ENCODE peak calls at places on chromosome 16, in ten cellular contexts. One of them, this sample, is unnamed.

GRCh38 chr16:62283-62682 is 8.7 kb downstream of the SNRNP25 start:
- DNase-seq in neural progenitor cell: no peak
- DNase-seq in BE2C: no peak
- DNase-seq in IMR-90: no peak
- DNase-seq in cardiac muscle cell: no peak
- DNase-seq in heart right ventricle: no peak
- DNase-seq in CD8-positive, alpha-beta T cell: no peak
- DNase-seq in colonic mucosa: no peak
- DNase-seq in lower leg skin: no peak
- DNase-seq in esophagus muscularis mucosa: no peak
- DNase-seq in this sample: no peak

GRCh38 chr16:85394511-85395206 is 218.5 kb upstream of the GSE1 start:
- DNase-seq in neural progenitor cell: no peak
- DNase-seq in IMR-90: no peak
- DNase-seq in BE2C: peak
- DNase-seq in CD8-positive, alpha-beta T cell: no peak
- DNase-seq in heart right ventricle: no peak
- DNase-seq in esophagus muscularis mucosa: no peak
- DNase-seq in cardiac muscle cell: no peak
- DNase-seq in lower leg skin: peak
- DNase-seq in colonic mucosa: peak
- DNase-seq in this sample: no peak

GRCh38 chr16:85169333-85170065 is 57.2 kb upstream of the CIBAR2 start:
- DNase-seq in lower leg skin: no peak
- DNase-seq in colonic mucosa: no peak
- DNase-seq in heart right ventricle: no peak
- DNase-seq in BE2C: peak
- DNase-seq in esophagus muscularis mucosa: no peak
- DNase-seq in CD8-positive, alpha-beta T cell: no peak
- DNase-seq in neural progenitor cell: peak
- DNase-seq in cardiac muscle cell: peak
- DNase-seq in IMR-90: no peak
- DNase-seq in this sample: peak

GRCh38 chr16:85819245-85819644 is 19.8 kb downstream of the COX4I1 start:
- DNase-seq in CD8-positive, alpha-beta T cell: peak
- DNase-seq in colonic mucosa: peak
- DNase-seq in lower leg skin: peak
- DNase-seq in heart right ventricle: peak
- DNase-seq in neural progenitor cell: peak
- DNase-seq in BE2C: peak
- DNase-seq in IMR-90: peak
- DNase-seq in cardiac muscle cell: peak
- DNase-seq in esophagus muscularis mucosa: no peak
- DNase-seq in this sample: peak

GRCh38 chr16:82855471-82855870 is 228.7 kb downstream of the CDH13 start:
- DNase-seq in lower leg skin: no peak
- DNase-seq in BE2C: no peak
- DNase-seq in CD8-positive, alpha-beta T cell: no peak
- DNase-seq in neural progenitor cell: no peak
- DNase-seq in cardiac muscle cell: no peak
- DNase-seq in IMR-90: no peak
- DNase-seq in colonic mucosa: no peak
- DNase-seq in heart right ventricle: no peak
- DNase-seq in esophagus muscularis mucosa: no peak
- DNase-seq in this sample: no peak

GRCh38 chr16:70689970-70690905 is 4.4 kb upstream of the MTSS2 start:
- DNase-seq in IMR-90: no peak
- DNase-seq in cardiac muscle cell: no peak
- DNase-seq in neural progenitor cell: no peak
- DNase-seq in colonic mucosa: peak
- DNase-seq in heart right ventricle: no peak
- DNase-seq in BE2C: no peak
- DNase-seq in esophagus muscularis mucosa: no peak
- DNase-seq in CD8-positive, alpha-beta T cell: no peak
- DNase-seq in lower leg skin: no peak
- DNase-seq in this sample: no peak

GRCh38 chr16:73329363-73330306 is 281.7 kb upstream of the ZFHX3 start:
- DNase-seq in colonic mucosa: peak
- DNase-seq in heart right ventricle: no peak
- DNase-seq in neural progenitor cell: peak
- DNase-seq in BE2C: peak
- DNase-seq in cardiac muscle cell: no peak
- DNase-seq in lower leg skin: peak
- DNase-seq in CD8-positive, alpha-beta T cell: no peak
- DNase-seq in esophagus muscularis mucosa: no peak
- DNase-seq in IMR-90: no peak
- DNase-seq in this sample: no peak

GRCh38 chr16:50900391-50900942 is 158.6 kb downstream of the CYLD start:
- DNase-seq in BE2C: no peak
- DNase-seq in colonic mucosa: no peak
- DNase-seq in heart right ventricle: no peak
- DNase-seq in cardiac muscle cell: no peak
- DNase-seq in esophagus muscularis mucosa: no peak
- DNase-seq in IMR-90: no peak
- DNase-seq in lower leg skin: no peak
- DNase-seq in neural progenitor cell: no peak
- DNase-seq in CD8-positive, alpha-beta T cell: no peak
- DNase-seq in this sample: no peak

GRCh38 chr16:68235105-68235881 is 634 bp downstream of the ESRP2 start:
- DNase-seq in CD8-positive, alpha-beta T cell: no peak
- DNase-seq in heart right ventricle: no peak
- DNase-seq in cardiac muscle cell: no peak
- DNase-seq in colonic mucosa: peak
- DNase-seq in IMR-90: no peak
- DNase-seq in neural progenitor cell: peak
- DNase-seq in BE2C: no peak
- DNase-seq in lower leg skin: peak
- DNase-seq in esophagus muscularis mucosa: no peak
- DNase-seq in this sample: no peak

GRCh38 chr16:2481676-2482075 is 6.7 kb downstream of the TBC1D24 start:
- DNase-seq in IMR-90: no peak
- DNase-seq in CD8-positive, alpha-beta T cell: no peak
- DNase-seq in lower leg skin: no peak
- DNase-seq in colonic mucosa: no peak
- DNase-seq in neural progenitor cell: no peak
- DNase-seq in cardiac muscle cell: no peak
- DNase-seq in heart right ventricle: no peak
- DNase-seq in BE2C: no peak
- DNase-seq in esophagus muscularis mucosa: no peak
- DNase-seq in this sample: no peak

GRCh38 chr16:2478273-2478672 is 3.3 kb downstream of the TBC1D24 start:
- DNase-seq in heart right ventricle: no peak
- DNase-seq in neural progenitor cell: no peak
- DNase-seq in BE2C: no peak
- DNase-seq in IMR-90: no peak
- DNase-seq in colonic mucosa: no peak
- DNase-seq in lower leg skin: no peak
- DNase-seq in cardiac muscle cell: no peak
- DNase-seq in CD8-positive, alpha-beta T cell: no peak
- DNase-seq in esophagus muscularis mucosa: no peak
- DNase-seq in this sample: no peak

GRCh38 chr16:2483160-2483559 is 8.2 kb downstream of the TBC1D24 start:
- DNase-seq in lower leg skin: no peak
- DNase-seq in IMR-90: peak
- DNase-seq in neural progenitor cell: no peak
- DNase-seq in colonic mucosa: no peak
- DNase-seq in heart right ventricle: no peak
- DNase-seq in cardiac muscle cell: no peak
- DNase-seq in esophagus muscularis mucosa: no peak
- DNase-seq in BE2C: no peak
- DNase-seq in CD8-positive, alpha-beta T cell: no peak
- DNase-seq in this sample: no peak

GRCh38 chr16:2482181-2483107 is 7.5 kb downstream of the TBC1D24 start:
- DNase-seq in cardiac muscle cell: peak
- DNase-seq in heart right ventricle: no peak
- DNase-seq in CD8-positive, alpha-beta T cell: no peak
- DNase-seq in lower leg skin: peak
- DNase-seq in esophagus muscularis mucosa: no peak
- DNase-seq in colonic mucosa: no peak
- DNase-seq in neural progenitor cell: no peak
- DNase-seq in IMR-90: peak
- DNase-seq in BE2C: peak
- DNase-seq in this sample: no peak

DNA sequence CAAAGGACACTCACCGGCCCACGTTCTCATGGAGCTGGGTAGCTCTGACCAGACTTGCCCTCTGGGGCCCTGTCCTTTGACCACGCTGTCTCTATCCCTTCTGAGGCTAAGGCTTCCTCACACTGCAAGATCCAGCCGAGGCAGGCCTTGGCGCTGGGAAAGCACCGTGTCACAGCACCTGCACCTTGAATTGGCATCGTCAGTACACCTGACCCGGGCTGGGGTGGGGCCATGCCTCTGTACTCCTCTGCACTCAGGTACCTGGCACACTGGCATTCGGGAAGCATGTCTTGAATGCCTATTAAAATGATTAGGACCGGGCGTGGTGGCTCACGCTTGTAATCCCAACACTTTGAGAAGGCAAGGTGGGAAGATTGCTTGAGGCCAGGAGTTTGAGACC is 6.0 kb downstream of the TBC1D24 start:
- DNase-seq in neural progenitor cell: no peak
- DNase-seq in BE2C: no peak
- DNase-seq in esophagus muscularis mucosa: no peak
- DNase-seq in CD8-positive, alpha-beta T cell: no peak
- DNase-seq in lower leg skin: no peak
- DNase-seq in heart right ventricle: no peak
- DNase-seq in colonic mucosa: peak
- DNase-seq in IMR-90: no peak
- DNase-seq in cardiac muscle cell: no peak
- DNase-seq in this sample: no peak
- TF ChIP-seq CTCF in neural progenitor cell: no peak
- TF ChIP-seq CTCF in BE2C: no peak
- TF ChIP-seq CTCF in esophagus muscularis mucosa: no peak
- TF ChIP-seq CTCF in CD8-positive, alpha-beta T cell: no peak
- TF ChIP-seq CTCF in lower leg skin: no peak
- TF ChIP-seq CTCF in heart right ventricle: no peak
- TF ChIP-seq CTCF in colonic mucosa: no peak
- TF ChIP-seq CTCF in IMR-90: no peak
- TF ChIP-seq CTCF in cardiac muscle cell: no peak
- TF ChIP-seq CTCF in this sample: no peak

GRCh38 chr16:56423584-56424403 is 1.6 kb downstream of the AMFR start:
- DNase-seq in lower leg skin: no peak
- DNase-seq in colonic mucosa: no peak
- DNase-seq in CD8-positive, alpha-beta T cell: no peak
- DNase-seq in esophagus muscularis mucosa: no peak
- DNase-seq in BE2C: no peak
- DNase-seq in IMR-90: no peak
- DNase-seq in cardiac muscle cell: no peak
- DNase-seq in neural progenitor cell: no peak
- DNase-seq in heart right ventricle: no peak
- DNase-seq in this sample: peak

GRCh38 chr16:56421313-56421712 is 4.0 kb downstream of the AMFR start:
- DNase-seq in neural progenitor cell: no peak
- DNase-seq in heart right ventricle: no peak
- DNase-seq in cardiac muscle cell: no peak
- DNase-seq in BE2C: no peak
- DNase-seq in esophagus muscularis mucosa: no peak
- DNase-seq in IMR-90: no peak
- DNase-seq in colonic mucosa: no peak
- DNase-seq in CD8-positive, alpha-beta T cell: no peak
- DNase-seq in lower leg skin: no peak
- DNase-seq in this sample: no peak

GRCh38 chr16:56422896-56423441 is 2.4 kb downstream of the AMFR start:
- DNase-seq in lower leg skin: no peak
- DNase-seq in CD8-positive, alpha-beta T cell: no peak
- DNase-seq in esophagus muscularis mucosa: no peak
- DNase-seq in neural progenitor cell: peak
- DNase-seq in heart right ventricle: no peak
- DNase-seq in colonic mucosa: no peak
- DNase-seq in IMR-90: no peak
- DNase-seq in BE2C: no peak
- DNase-seq in cardiac muscle cell: no peak
- DNase-seq in this sample: no peak

GRCh38 chr16:56420613-56421012 is 4.7 kb downstream of the AMFR start:
- DNase-seq in BE2C: no peak
- DNase-seq in lower leg skin: no peak
- DNase-seq in esophagus muscularis mucosa: no peak
- DNase-seq in heart right ventricle: no peak
- DNase-seq in colonic mucosa: no peak
- DNase-seq in CD8-positive, alpha-beta T cell: no peak
- DNase-seq in neural progenitor cell: no peak
- DNase-seq in cardiac muscle cell: no peak
- DNase-seq in IMR-90: no peak
- DNase-seq in this sample: no peak

DNA sequence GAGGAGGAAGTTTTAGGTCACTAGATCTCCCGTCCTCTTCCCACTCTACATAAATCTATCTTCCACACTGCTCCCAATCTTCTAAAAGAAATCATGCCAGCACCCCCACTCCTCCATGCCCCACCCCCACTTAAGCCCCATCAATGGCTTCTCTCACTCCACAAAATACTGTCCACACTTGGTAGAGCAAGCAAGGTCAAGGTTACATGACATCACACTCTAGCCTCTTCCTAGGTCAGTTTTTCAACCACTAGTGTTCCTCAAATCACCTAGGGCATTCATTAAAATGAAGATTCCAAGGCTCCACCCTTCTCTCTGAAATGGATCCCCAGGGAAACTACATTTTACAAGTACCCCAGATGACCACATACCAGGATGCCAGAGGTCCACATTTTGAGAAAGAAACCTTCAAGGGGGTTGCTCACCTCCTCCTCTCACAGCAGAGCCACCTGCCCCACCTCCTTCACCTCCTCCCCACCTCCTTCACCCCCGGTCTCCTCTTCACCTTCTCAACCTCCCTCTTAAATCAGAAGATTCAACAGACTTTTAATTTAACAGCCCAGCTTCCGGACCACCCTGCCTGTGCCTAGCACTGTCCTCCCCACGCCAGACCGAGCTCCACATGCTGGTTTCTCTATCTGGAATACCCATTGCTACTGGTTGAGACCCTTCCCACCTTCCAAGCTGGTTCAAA is 3.2 kb downstream of the AMFR start:
- DNase-seq in neural progenitor cell: no peak
- DNase-seq in cardiac muscle cell: no peak
- DNase-seq in BE2C: no peak
- DNase-seq in heart right ventricle: no peak
- DNase-seq in esophagus muscularis mucosa: no peak
- DNase-seq in CD8-positive, alpha-beta T cell: no peak
- DNase-seq in lower leg skin: no peak
- DNase-seq in IMR-90: no peak
- DNase-seq in colonic mucosa: no peak
- DNase-seq in this sample: no peak
- TF ChIP-seq CTCF in neural progenitor cell: no peak
- TF ChIP-seq CTCF in cardiac muscle cell: no peak
- TF ChIP-seq CTCF in BE2C: no peak
- TF ChIP-seq CTCF in heart right ventricle: no peak
- TF ChIP-seq CTCF in esophagus muscularis mucosa: no peak
- TF ChIP-seq CTCF in CD8-positive, alpha-beta T cell: no peak
- TF ChIP-seq CTCF in lower leg skin: no peak
- TF ChIP-seq CTCF in IMR-90: no peak
- TF ChIP-seq CTCF in colonic mucosa: no peak
- TF ChIP-seq CTCF in this sample: no peak

GRCh38 chr16:56257666-56258359 is 66.5 kb downstream of the GNAO1 start:
- DNase-seq in BE2C: peak
- DNase-seq in heart right ventricle: peak
- DNase-seq in CD8-positive, alpha-beta T cell: no peak
- DNase-seq in lower leg skin: no peak
- DNase-seq in esophagus muscularis mucosa: no peak
- DNase-seq in cardiac muscle cell: no peak
- DNase-seq in neural progenitor cell: no peak
- DNase-seq in colonic mucosa: no peak
- DNase-seq in IMR-90: no peak
- DNase-seq in this sample: no peak
- TF ChIP-seq CTCF in BE2C: no peak
- TF ChIP-seq CTCF in heart right ventricle: no peak
- TF ChIP-seq CTCF in CD8-positive, alpha-beta T cell: no peak
- TF ChIP-seq CTCF in lower leg skin: no peak
- TF ChIP-seq CTCF in esophagus muscularis mucosa: no peak
- TF ChIP-seq CTCF in cardiac muscle cell: no peak
- TF ChIP-seq CTCF in neural progenitor cell: no peak
- TF ChIP-seq CTCF in colonic mucosa: no peak
- TF ChIP-seq CTCF in IMR-90: no peak
- TF ChIP-seq CTCF in this sample: no peak

GRCh38 chr16:2586241-2586640 is 48.4 kb downstream of the PDPK1 start:
- DNase-seq in heart right ventricle: no peak
- DNase-seq in CD8-positive, alpha-beta T cell: no peak
- DNase-seq in BE2C: no peak
- DNase-seq in colonic mucosa: no peak
- DNase-seq in neural progenitor cell: peak
- DNase-seq in IMR-90: no peak
- DNase-seq in cardiac muscle cell: no peak
- DNase-seq in esophagus muscularis mucosa: no peak
- DNase-seq in lower leg skin: peak
- DNase-seq in this sample: no peak
- TF ChIP-seq CTCF in heart right ventricle: no peak
- TF ChIP-seq CTCF in CD8-positive, alpha-beta T cell: no peak
- TF ChIP-seq CTCF in BE2C: peak
- TF ChIP-seq CTCF in colonic mucosa: no peak
- TF ChIP-seq CTCF in neural progenitor cell: peak
- TF ChIP-seq CTCF in IMR-90: peak
- TF ChIP-seq CTCF in cardiac muscle cell: peak
- TF ChIP-seq CTCF in esophagus muscularis mucosa: no peak
- TF ChIP-seq CTCF in lower leg skin: no peak
- TF ChIP-seq CTCF in this sample: peak